ENCODE peak calls at places on chromosomes 16 and 17, in six cellular contexts. K, P, V, T, R and I are unnamed samples.
A peak's percentile ranks its signal among the peaks of the same experiment; 100 is the strongest.

GRCh38 chr17:59372138-59372751 is 40.8 kb downstream of the YPEL2 start:
- DNase-seq in K (peak; percentile 54), P (no peak), V (peak; percentile 64), T (peak; percentile 96), R (no peak), I (no peak)

GRCh38 chr17:39736319-39737165 is 1.2 kb upstream of the GRB7 start:
- DNase-seq in K (no peak), P (no peak), V (peak; percentile 52), T (no peak), R (no peak), I (no peak)

GRCh38 chr17:82246365-82247174 is 17.7 kb downstream of the SLC16A3 start:
- DNase-seq in K (peak; percentile 63), P (no peak), V (peak; percentile 49), T (peak; percentile 54), R (no peak), I (no peak)

GRCh38 chr17:81093576-81094223 is 58.7 kb downstream of the BAIAP2 start:
- DNase-seq in K (no peak), P (no peak), V (no peak), T (no peak), R (no peak), I (no peak)

GRCh38 chr16:22063888-22064467 is 28.4 kb upstream of the VWA3A start:
- DNase-seq in K (no peak), P (no peak), V (no peak), T (no peak), R (no peak), I (peak; percentile 32)

GRCh38 chr17:64004903-64005733 is 7.0 kb downstream of the PRR29 start:
- DNase-seq in K (no peak), P (peak; percentile 29), V (no peak), T (no peak), R (no peak), I (no peak)

GRCh38 chr16:29877266-29877961 is 14.4 kb upstream of the CDIPT start:
- DNase-seq in K (peak; percentile 15), P (peak; percentile 100), V (peak; percentile 31), T (peak; percentile 49), R (peak; percentile 99), I (peak; percentile 85)

GRCh38 chr17:10616502-10617119 is 40.5 kb downstream of the MYH3 start:
- DNase-seq in K (peak; percentile 61), P (peak; percentile 96), V (peak; percentile 98), T (peak; percentile 75), R (peak; percentile 89), I (peak; percentile 80)

GRCh38 chr16:4246777-4247476 is 5.0 kb upstream of the SRL start:
- DNase-seq in K (no peak), P (no peak), V (no peak), T (no peak), R (no peak), I (no peak)
- H4K91ac ChIP-seq in K (no peak overlapping the region), P (no peak overlapping the region), V (no peak overlapping the region), T (no peak overlapping the region), R (no peak overlapping the region), I (no peak overlapping the region)

GRCh38 chr17:76921340-76922036 is 53.3 kb downstream of the MGAT5B start:
- DNase-seq in K (no peak), P (no peak), V (no peak), T (no peak), R (no peak), I (no peak)

GRCh38 chr17:76923491-76923890 is 55.3 kb downstream of the MGAT5B start:
- DNase-seq in K (no peak), P (no peak), V (no peak), T (no peak), R (no peak), I (no peak)

GRCh38 chr17:76922084-76922483 is 53.9 kb downstream of the MGAT5B start:
- DNase-seq in K (no peak), P (no peak), V (no peak), T (no peak), R (no peak), I (no peak)

GRCh38 chr17:76924345-76925332 is 56.4 kb downstream of the MGAT5B start:
- DNase-seq in K (no peak), P (no peak), V (peak; percentile 3), T (no peak), R (no peak), I (no peak)

DNA sequence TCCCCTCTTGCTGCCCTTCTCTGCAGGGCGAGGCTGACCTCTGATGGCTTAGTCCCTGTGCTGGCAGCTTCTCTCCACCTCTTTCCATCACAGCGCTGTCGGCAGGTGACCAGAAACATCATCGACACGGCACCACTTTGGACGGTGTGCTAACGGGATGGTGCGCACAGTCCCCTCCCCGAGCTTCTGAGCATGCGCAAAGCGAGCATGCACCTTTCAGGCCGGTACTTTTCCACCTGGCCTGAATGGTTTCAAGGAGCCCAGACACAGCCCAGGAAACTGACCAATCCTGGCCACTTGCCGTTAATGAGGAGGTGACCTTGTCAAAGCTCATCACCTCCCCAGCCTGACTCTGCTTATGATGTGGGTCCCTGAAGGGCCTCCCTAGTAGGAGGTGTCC is 54.8 kb downstream of the MGAT5B start:
- DNase-seq in K (no peak), P (no peak), V (peak; percentile 41), T (no peak), R (no peak), I (no peak)
- H4K91ac ChIP-seq in K (no peak overlapping the region), P (no peak overlapping the region), V (no peak overlapping the region), T (no peak overlapping the region), R (no peak overlapping the region), I (no peak overlapping the region)

GRCh38 chr16:48556913-48557351 is 53.0 kb downstream of the N4BP1 start:
- DNase-seq in K (peak; percentile 89), P (no peak), V (no peak), T (peak; percentile 81), R (no peak), I (no peak)
- H4K91ac ChIP-seq in K (no peak overlapping the region), P (no peak overlapping the region), V (no peak overlapping the region), T (no peak overlapping the region), R (no peak overlapping the region), I (no peak overlapping the region)

DNA sequence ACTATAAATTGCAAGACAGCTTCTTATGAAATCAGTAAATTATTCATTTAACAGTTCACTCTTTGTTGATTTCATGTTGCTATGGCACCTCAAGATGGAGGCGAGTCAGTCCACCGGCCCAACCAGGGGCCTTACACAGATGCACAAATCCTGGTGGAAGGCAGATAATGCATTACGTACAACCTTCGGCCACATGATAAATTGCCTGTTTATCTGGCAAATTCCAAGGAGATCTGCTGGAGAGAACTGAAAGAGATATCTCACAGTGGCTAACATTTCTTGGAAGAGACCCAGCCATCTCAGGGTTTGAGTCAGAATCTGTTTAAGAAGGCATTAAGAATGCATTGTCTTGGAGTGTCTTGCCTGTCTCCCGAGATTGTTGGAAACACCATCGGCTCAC is 225.6 kb downstream of the MSI2 start:
- DNase-seq in K (peak; percentile 100), P (no peak), V (peak; percentile 95), T (peak; percentile 99), R (no peak), I (no peak)
- H4K91ac ChIP-seq in K (no peak overlapping the region), P (no peak overlapping the region), V (no peak overlapping the region), T (no peak overlapping the region), R (no peak overlapping the region), I (no peak overlapping the region)

GRCh38 chr17:34673995-34674900 is 94.9 kb downstream of the TMEM132E start:
- DNase-seq in K (no peak), P (no peak), V (no peak), T (no peak), R (no peak), I (no peak)
- H4K91ac ChIP-seq in K (no peak overlapping the region), P (no peak overlapping the region), V (no peak overlapping the region), T (no peak overlapping the region), R (no peak overlapping the region), I (no peak overlapping the region)